ENCODE peak calls at places on chromosome 21, in eight cellular contexts. One of them, this sample, is unnamed.

GRCh38 chr21:45153358-45154318 is 79.3 kb downstream of the ADARB1 start:
- DNase-seq in activated naive CD8-positive, alpha-beta T cell treated with anti-CD3 and anti-CD28 coated beads, Interleukin-2, amount 50 U/mL, for 24 hours: no peak
- DNase-seq in stimulated activated CD8-positive, alpha-beta memory T cell treated with anti-CD3 and anti-CD28 coated beads, Interleukin-15, amount 100 ng/mL, for 24 hours: no peak
- DNase-seq in CD4-positive, alpha-beta memory T cell: peak; percentile 21
- DNase-seq in stromal cell of bone marrow: no peak
- DNase-seq in NCI-H1105: no peak
- DNase-seq in GOT3: no peak
- DNase-seq in amniotic stem cell: no peak
- DNase-seq in this sample: no peak

GRCh38 chr21:29228306-29228705 is 70.4 kb upstream of the BACH1 start:
- DNase-seq in stromal cell of bone marrow: no peak
- DNase-seq in GOT3: no peak
- DNase-seq in activated naive CD8-positive, alpha-beta T cell treated with anti-CD3 and anti-CD28 coated beads, Interleukin-2, amount 50 U/mL, for 24 hours: no peak
- DNase-seq in stimulated activated CD8-positive, alpha-beta memory T cell treated with anti-CD3 and anti-CD28 coated beads, Interleukin-15, amount 100 ng/mL, for 24 hours: no peak
- DNase-seq in CD4-positive, alpha-beta memory T cell: no peak
- DNase-seq in NCI-H1105: no peak
- DNase-seq in amniotic stem cell: no peak
- DNase-seq in this sample: no peak

GRCh38 chr21:38486221-38486620 is 12.1 kb downstream of the ERG start:
- DNase-seq in GOT3: no peak
- DNase-seq in stromal cell of bone marrow: no peak
- DNase-seq in activated naive CD8-positive, alpha-beta T cell treated with anti-CD3 and anti-CD28 coated beads, Interleukin-2, amount 50 U/mL, for 24 hours: no peak
- DNase-seq in CD4-positive, alpha-beta memory T cell: no peak
- DNase-seq in stimulated activated CD8-positive, alpha-beta memory T cell treated with anti-CD3 and anti-CD28 coated beads, Interleukin-15, amount 100 ng/mL, for 24 hours: no peak
- DNase-seq in amniotic stem cell: peak; percentile 26
- DNase-seq in NCI-H1105: no peak
- DNase-seq in this sample: no peak

GRCh38 chr21:17461014-17461413 is 51.8 kb upstream of the CXADR start:
- DNase-seq in activated naive CD8-positive, alpha-beta T cell treated with anti-CD3 and anti-CD28 coated beads, Interleukin-2, amount 50 U/mL, for 24 hours: no peak
- DNase-seq in amniotic stem cell: no peak
- DNase-seq in stimulated activated CD8-positive, alpha-beta memory T cell treated with anti-CD3 and anti-CD28 coated beads, Interleukin-15, amount 100 ng/mL, for 24 hours: no peak
- DNase-seq in NCI-H1105: no peak
- DNase-seq in GOT3: no peak
- DNase-seq in stromal cell of bone marrow: peak; percentile 91
- DNase-seq in CD4-positive, alpha-beta memory T cell: no peak
- DNase-seq in this sample: no peak

GRCh38 chr21:33984021-33984481 is 68.4 kb upstream of the ATP5PO start:
- DNase-seq in NCI-H1105: no peak
- DNase-seq in amniotic stem cell: no peak
- DNase-seq in activated naive CD8-positive, alpha-beta T cell treated with anti-CD3 and anti-CD28 coated beads, Interleukin-2, amount 50 U/mL, for 24 hours: no peak
- DNase-seq in GOT3: no peak
- DNase-seq in stromal cell of bone marrow: no peak
- DNase-seq in stimulated activated CD8-positive, alpha-beta memory T cell treated with anti-CD3 and anti-CD28 coated beads, Interleukin-15, amount 100 ng/mL, for 24 hours: no peak
- DNase-seq in CD4-positive, alpha-beta memory T cell: no peak
- DNase-seq in this sample: no peak

GRCh38 chr21:37263827-37264226 is 3.3 kb downstream of the VPS26C start:
- DNase-seq in stromal cell of bone marrow: no peak
- DNase-seq in CD4-positive, alpha-beta memory T cell: no peak
- DNase-seq in amniotic stem cell: no peak
- DNase-seq in GOT3: no peak
- DNase-seq in NCI-H1105: no peak
- DNase-seq in stimulated activated CD8-positive, alpha-beta memory T cell treated with anti-CD3 and anti-CD28 coated beads, Interleukin-15, amount 100 ng/mL, for 24 hours: no peak
- DNase-seq in activated naive CD8-positive, alpha-beta T cell treated with anti-CD3 and anti-CD28 coated beads, Interleukin-2, amount 50 U/mL, for 24 hours: no peak
- DNase-seq in this sample: no peak

GRCh38 chr21:32007461-32007860 is 134.6 kb downstream of the HUNK start:
- DNase-seq in GOT3: peak; percentile 26
- DNase-seq in stromal cell of bone marrow: peak; percentile 44
- DNase-seq in CD4-positive, alpha-beta memory T cell: no peak
- DNase-seq in activated naive CD8-positive, alpha-beta T cell treated with anti-CD3 and anti-CD28 coated beads, Interleukin-2, amount 50 U/mL, for 24 hours: no peak
- DNase-seq in NCI-H1105: no peak
- DNase-seq in amniotic stem cell: peak; percentile 27
- DNase-seq in stimulated activated CD8-positive, alpha-beta memory T cell treated with anti-CD3 and anti-CD28 coated beads, Interleukin-15, amount 100 ng/mL, for 24 hours: no peak
- DNase-seq in this sample: no peak

GRCh38 chr21:45076245-45076661 is 1.9 kb downstream of the ADARB1 start:
- DNase-seq in stimulated activated CD8-positive, alpha-beta memory T cell treated with anti-CD3 and anti-CD28 coated beads, Interleukin-15, amount 100 ng/mL, for 24 hours: no peak
- DNase-seq in CD4-positive, alpha-beta memory T cell: no peak
- DNase-seq in GOT3: no peak
- DNase-seq in amniotic stem cell: no peak
- DNase-seq in stromal cell of bone marrow: no peak
- DNase-seq in NCI-H1105: no peak
- DNase-seq in activated naive CD8-positive, alpha-beta T cell treated with anti-CD3 and anti-CD28 coated beads, Interleukin-2, amount 50 U/mL, for 24 hours: no peak
- DNase-seq in this sample: no peak

GRCh38 chr21:21383126-21383525 is 384.9 kb downstream of the NCAM2 start:
- DNase-seq in activated naive CD8-positive, alpha-beta T cell treated with anti-CD3 and anti-CD28 coated beads, Interleukin-2, amount 50 U/mL, for 24 hours: no peak
- DNase-seq in NCI-H1105: no peak
- DNase-seq in amniotic stem cell: no peak
- DNase-seq in stromal cell of bone marrow: peak; percentile 54
- DNase-seq in CD4-positive, alpha-beta memory T cell: no peak
- DNase-seq in stimulated activated CD8-positive, alpha-beta memory T cell treated with anti-CD3 and anti-CD28 coated beads, Interleukin-15, amount 100 ng/mL, for 24 hours: no peak
- DNase-seq in GOT3: no peak
- DNase-seq in this sample: no peak

This sample was measured in omental fat pad.